ENCODE peak calls at places on chromosome 2, in five cellular contexts. R is A549, U is cardiac muscle cell, Z is iPS DF 6.9, P is heart left ventricle. Y is an unnamed sample. For H3K9me3, the result is how much of the 10 kb centered on the place peaks cover.

GRCh38 chr2:46390901-46391395 is 88.4 kb upstream of the TMEM247 start:
- DNase-seq in Z (no peak), P (no peak), R (no peak), U (no peak), Y (no peak)

GRCh38 chr2:26033270-26033768 is 565 bp upstream of the RAB10 start:
- DNase-seq in U (peak), P (no peak), R (peak), Z (peak), Y (no peak)

GRCh38 chr2:206435738-206436137 is 7.6 kb upstream of the ADAM23 start:
- DNase-seq in U (no peak), P (no peak), Z (no peak), R (no peak), Y (no peak)

GRCh38 chr2:156411835-156412234 is 24.3 kb upstream of the GPD2 start:
- DNase-seq in P (no peak), U (no peak), Z (no peak), R (no peak), Y (no peak)

GRCh38 chr2:177771191-177771590 is 301.4 kb downstream of the PDE11A start:
- DNase-seq in P (no peak), Z (no peak), R (no peak), U (no peak), Y (no peak)

GRCh38 chr2:208134928-208135586 is 5.4 kb upstream of the CRYGC start:
- DNase-seq in R (no peak), P (no peak), Z (no peak), U (no peak), Y (no peak)

GRCh38 chr2:197464180-197464579 is 10.8 kb downstream of the COQ10B start:
- DNase-seq in R (no peak), Z (no peak), P (no peak), U (no peak), Y (no peak)

GRCh38 chr2:235670974-235671787 is 177.3 kb downstream of the AGAP1 start:
- DNase-seq in P (no peak), R (no peak), Z (no peak), U (no peak), Y (no peak)

GRCh38 chr2:12715878-12716249 is 872 bp upstream of the TRIB2 start:
- DNase-seq in R (peak), U (peak), Z (no peak), P (peak), Y (peak)

GRCh38 chr2:105929506-105929905 is 184.8 kb downstream of the NCK2 start:
- DNase-seq in Z (no peak), U (no peak), R (no peak), P (no peak), Y (no peak)

GRCh38 chr2:124318913-124319312 is 293.8 kb downstream of the CNTNAP5 start:
- DNase-seq in U (no peak), Z (no peak), P (no peak), R (no peak), Y (no peak)

GRCh38 chr2:205708231-205708631 is 25.9 kb downstream of the NRP2 start:
- DNase-seq in R (no peak), U (peak), Z (no peak), P (peak), Y (no peak)

GRCh38 chr2:210561482-210561881 is 5.1 kb downstream of the CPS1 start:
- DNase-seq in P (no peak), Z (no peak), R (no peak), U (no peak), Y (no peak)

GRCh38 chr2:1642066-1642861 is 102.1 kb downstream of the PXDN start:
- DNase-seq in R (no peak), U (no peak), Z (no peak), P (no peak), Y (no peak)

GRCh38 chr2:53437371-53437770 is 330.2 kb upstream of the CHAC2 start:
- DNase-seq in U (no peak), P (no peak), R (no peak), Z (no peak), Y (no peak)

GRCh38 chr2:134670955-134671354 is 47.8 kb downstream of the TMEM163 start:
- DNase-seq in U (peak), R (no peak), Z (no peak), P (peak), Y (no peak)

GRCh38 chr2:205546417-205546816 is 135.9 kb upstream of the NRP2 start:
- DNase-seq in U (peak), Z (no peak), R (no peak), P (no peak), Y (no peak)

GRCh38 chr2:6723865-6724571 is 141.7 kb downstream of the CMPK2 start:
- DNase-seq in U (no peak), Z (no peak), P (no peak), R (no peak), Y (no peak)

GRCh38 chr2:233346930-233347329 is 7.4 kb upstream of the DGKD start:
- DNase-seq in P (no peak), R (no peak), Z (no peak), U (no peak), Y (no peak)

GRCh38 chr2:157182834-157183396 is 74.6 kb upstream of the GALNT5 start:
- DNase-seq in P (no peak), Z (no peak), U (no peak), R (peak), Y (no peak)

GRCh38 chr2:205680067-205680466 is 2.2 kb upstream of the NRP2 start:
- DNase-seq in P (no peak), Z (peak), R (peak), U (peak), Y (peak)

GRCh38 chr2:7999683-8000476 is 682.0 kb upstream of the ID2 start:
- DNase-seq in Z (no peak), R (no peak), P (no peak), U (no peak), Y (no peak)

GRCh38 chr2:112534826-112535225 is 7.4 kb upstream of the POLR1B start:
- DNase-seq in Z (no peak), P (no peak), U (no peak), R (no peak), Y (no peak)

GRCh38 chr2:217204358-217204757 is 344.5 kb upstream of the TNP1 start:
- DNase-seq in R (no peak), P (no peak), Z (no peak), U (no peak), Y (no peak)

GRCh38 chr2:76953733-76954347 is 568.3 kb downstream of the LRRTM4 start:
- DNase-seq in Z (peak), U (peak), P (no peak), R (peak), Y (no peak)

GRCh38 chr2:154694881-154695280 is 3.6 kb upstream of the KCNJ3 start:
- DNase-seq in R (no peak), P (no peak), Z (no peak), U (no peak), Y (no peak)

GRCh38 chr2:207953354-207953753 is 72.0 kb downstream of the PLEKHM3 start:
- DNase-seq in R (no peak), U (no peak), P (no peak), Z (no peak), Y (no peak)

GRCh38 chr2:128803222-128803621 is 484.6 kb upstream of the HS6ST1 start:
- DNase-seq in Z (no peak), P (no peak), R (no peak), U (no peak), Y (no peak)

GRCh38 chr2:117587310-117587709 is 227.2 kb upstream of the DDX18 start:
- DNase-seq in Z (no peak), U (no peak), P (no peak), R (no peak), Y (no peak)

GRCh38 chr2:191565647-191566198 is 112.2 kb upstream of the NABP1 start:
- DNase-seq in P (no peak), Z (no peak), U (no peak), R (no peak), Y (no peak)

GRCh38 chr2:176291335-176291734 is 22.1 kb downstream of the MTX2 start:
- DNase-seq in P (no peak), Z (no peak), R (no peak), U (no peak), Y (no peak)

GRCh38 chr2:170466632-170467031 is 248.5 kb upstream of the SP5 start:
- DNase-seq in R (no peak), U (no peak), Z (no peak), P (no peak), Y (no peak)

GRCh38 chr2:203892207-203892606 is 24.6 kb downstream of the CTLA4 start:
- DNase-seq in U (no peak), P (no peak), R (no peak), Z (no peak), Y (no peak)

GRCh38 chr2:164620873-164621760 is at the start of gene GRB14:
- DNase-seq in R (peak), P (peak), Z (no peak), U (peak), Y (no peak)

GRCh38 chr2:177272765-177273164 is 8.2 kb upstream of the NFE2L2 start:
- DNase-seq in Z (no peak), R (no peak), U (no peak), P (no peak), Y (no peak)

GRCh38 chr2:1455466-1455865 is 42.2 kb downstream of the TPO start:
- DNase-seq in P (no peak), Z (no peak), R (no peak), U (no peak), Y (no peak)

GRCh38 chr2:109405833-109406232 is 207.9 kb downstream of the SEPTIN10 start:
- DNase-seq in Z (no peak), U (no peak), P (no peak), R (no peak), Y (no peak)

GRCh38 chr2:166373951-166374350 is 1.8 kb downstream of the SCN9A start:
- DNase-seq in Z (no peak), U (peak), R (peak), P (no peak), Y (no peak)

GRCh38 chr2:230537531-230537976 is 121.6 kb downstream of the SP100 start:
- DNase-seq in P (no peak), U (no peak), Z (no peak), R (no peak), Y (no peak)

DNA sequence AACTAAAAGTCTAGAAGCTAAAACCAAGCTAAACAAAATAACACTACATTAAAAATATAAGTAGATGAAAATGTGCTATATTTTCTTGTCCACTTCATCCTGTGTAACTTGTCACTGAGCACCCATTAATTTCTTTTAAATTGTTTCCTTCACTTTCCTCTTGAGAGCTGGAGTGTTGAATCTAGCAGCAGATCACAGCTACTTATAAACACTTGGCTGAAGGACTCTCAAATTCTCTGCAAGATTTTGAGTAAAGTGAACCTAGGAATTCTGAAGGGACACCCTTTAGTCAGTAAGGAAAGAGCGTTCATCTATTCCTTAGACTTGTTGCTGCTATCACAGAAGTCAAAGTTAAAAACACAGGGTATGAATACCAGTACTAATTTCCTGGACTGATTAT is 1163.9 kb downstream of the DPP10 start:
- DNase-seq in P (no peak), U (peak), R (no peak), Z (no peak), Y (no peak)
- H3K9me3 ChIP-seq in P (under half), U (under half), R (under half), Z (under half), Y (under half)

DNA sequence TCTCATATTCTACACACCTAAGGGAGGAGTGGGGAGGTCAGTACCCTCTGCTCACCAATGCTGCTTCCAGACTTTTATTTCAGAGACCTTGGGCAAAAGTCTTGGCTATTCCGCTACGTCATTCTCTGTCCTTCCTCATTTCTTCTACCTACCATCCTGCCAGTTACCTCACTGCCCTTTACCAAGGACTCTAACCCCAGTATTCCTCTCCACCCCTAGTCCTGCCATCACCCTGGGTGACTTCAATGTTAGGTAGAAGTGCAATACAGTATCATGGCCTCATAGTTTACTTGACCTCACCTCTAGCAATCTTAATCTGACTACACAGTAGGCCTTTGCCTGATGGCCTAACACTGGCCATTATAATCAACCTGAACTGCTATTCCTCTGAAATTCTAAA is 27.8 kb downstream of the RTN4 start:
- DNase-seq in U (no peak), P (no peak), R (no peak), Z (no peak), Y (no peak)
- H3K9me3 ChIP-seq in U (under half), P (under half), R (under half), Z (under half), Y (under half)

DNA sequence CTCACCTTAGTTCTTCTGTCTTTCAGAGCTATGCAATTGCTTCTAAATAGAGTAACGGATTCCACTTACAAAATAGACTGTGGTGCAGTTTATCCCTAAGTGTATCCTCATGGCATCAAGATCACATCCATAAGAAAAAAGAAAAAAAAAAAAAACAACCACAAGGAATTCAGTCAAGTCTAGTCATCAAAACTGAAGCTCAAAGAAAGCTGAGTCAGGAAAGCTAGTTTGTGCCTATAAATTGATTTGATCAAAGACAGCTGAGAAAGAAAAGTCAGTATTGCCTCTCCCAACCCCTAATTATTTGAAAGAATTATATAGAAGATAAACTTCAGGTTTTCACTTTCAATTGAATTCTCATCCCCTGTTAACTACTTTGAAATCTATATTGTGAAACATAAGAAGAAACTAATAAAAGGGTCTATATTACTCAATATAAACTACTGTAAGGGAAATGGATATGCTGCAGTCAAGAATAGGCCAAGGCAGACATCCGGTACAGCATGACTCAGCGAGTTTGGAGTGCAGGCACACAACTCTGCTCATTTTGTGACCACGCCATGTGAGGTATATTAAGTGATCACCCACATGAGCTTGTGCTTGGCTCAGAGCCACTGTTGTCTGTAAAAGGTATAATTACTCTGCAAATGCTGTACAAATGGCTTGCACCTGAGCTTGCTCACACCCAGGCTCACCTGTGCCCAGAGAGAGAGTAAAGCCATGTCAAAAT is 568.1 kb upstream of the CRIM1 start:
- DNase-seq in R (peak), Z (no peak), U (no peak), P (no peak), Y (no peak)
- H3K9me3 ChIP-seq in R (under half), Z (under half), U (under half), P (under half), Y (under half)

GRCh38 chr2:127122351-127123027 is 15.5 kb upstream of the BIN1 start:
- DNase-seq in P (no peak), Z (no peak), R (no peak), U (no peak), Y (no peak)
- H3K9me3 ChIP-seq in P (under half), Z (under half), R (under half), U (under half), Y (under half)

DNA sequence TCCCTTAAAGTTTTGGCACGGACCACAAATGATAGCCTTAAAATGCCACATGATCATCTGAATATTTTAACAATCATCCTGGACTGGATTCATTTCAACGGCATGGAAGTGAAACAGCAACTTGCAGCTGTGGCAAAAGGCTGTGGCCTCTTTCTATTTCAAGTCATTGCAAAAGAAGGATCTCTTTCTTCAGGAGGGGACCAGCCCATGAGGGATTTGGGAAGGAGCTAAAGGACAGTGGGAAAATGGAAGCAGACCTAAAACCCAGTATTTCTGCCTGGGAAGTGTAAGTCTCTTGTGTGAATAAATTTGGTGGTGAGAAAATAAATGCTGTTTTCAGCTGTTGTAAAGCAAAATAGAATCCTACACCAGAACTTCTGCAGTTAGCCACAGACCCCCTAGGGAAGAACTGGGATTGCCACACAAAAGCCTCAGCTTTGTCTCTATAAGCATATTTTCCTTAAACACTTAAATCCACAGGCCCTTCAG is 107.3 kb upstream of the ZFP36L2 start:
- DNase-seq in U (no peak), P (peak), R (no peak), Z (no peak), Y (no peak)
- H3K9me3 ChIP-seq in U (under half), P (under half), R (under half), Z (under half), Y (under half)

DNA sequence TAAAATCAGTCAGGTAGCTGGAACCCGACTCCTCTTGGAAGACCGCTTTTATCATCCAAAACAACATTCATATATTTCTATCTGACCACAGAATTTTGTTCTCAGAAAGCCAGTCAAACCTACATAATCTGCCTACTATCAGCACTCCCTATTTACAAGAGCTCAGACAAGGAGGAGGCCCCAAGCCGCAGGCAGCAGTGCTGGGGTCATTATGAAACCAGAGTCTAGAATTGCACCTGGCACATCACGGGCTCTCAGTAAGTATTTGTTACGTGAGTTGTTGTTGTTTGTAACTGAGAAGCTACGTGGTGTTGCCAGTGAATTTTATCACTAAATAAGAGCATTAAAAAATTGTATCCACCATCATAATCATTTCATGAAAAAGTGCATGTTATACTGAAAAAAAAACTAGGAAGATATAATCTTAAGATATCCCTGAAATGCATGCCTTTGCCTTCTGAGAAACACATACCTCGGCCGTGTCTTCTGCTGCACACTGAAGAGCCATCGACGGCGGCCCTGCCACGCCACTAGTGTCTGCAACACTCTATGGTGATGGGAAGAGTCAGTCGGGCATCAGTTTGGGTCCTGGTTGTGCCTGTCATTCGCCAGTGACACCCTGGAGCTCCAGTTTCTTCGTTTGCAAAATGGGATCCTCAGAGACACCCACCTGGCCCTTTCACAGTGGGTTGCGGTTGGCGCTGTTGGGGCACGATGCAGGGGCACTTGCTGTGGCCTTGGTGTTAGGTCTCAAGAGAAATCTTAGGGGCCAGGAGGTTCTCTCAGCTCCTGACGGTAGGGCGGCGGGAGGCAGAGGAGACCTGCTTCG is 505.9 kb downstream of the EIPR1 start:
- DNase-seq in P (no peak), U (no peak), Z (no peak), R (no peak), Y (no peak)
- H3K9me3 ChIP-seq in P (under half), U (under half), Z (under half), R (under half), Y (under half)

GRCh38 chr2:228731517-228731916 is 539.6 kb downstream of the PID1 start:
- DNase-seq in U (no peak), Z (no peak), R (no peak), P (no peak), Y (no peak)

GRCh38 chr2:228735697-228736096 is 535.4 kb downstream of the PID1 start:
- DNase-seq in U (no peak), R (no peak), Z (no peak), P (no peak), Y (no peak)
- H3K9me3 ChIP-seq in U (under half), R (under half), Z (under half), P (under half), Y (under half)

DNA sequence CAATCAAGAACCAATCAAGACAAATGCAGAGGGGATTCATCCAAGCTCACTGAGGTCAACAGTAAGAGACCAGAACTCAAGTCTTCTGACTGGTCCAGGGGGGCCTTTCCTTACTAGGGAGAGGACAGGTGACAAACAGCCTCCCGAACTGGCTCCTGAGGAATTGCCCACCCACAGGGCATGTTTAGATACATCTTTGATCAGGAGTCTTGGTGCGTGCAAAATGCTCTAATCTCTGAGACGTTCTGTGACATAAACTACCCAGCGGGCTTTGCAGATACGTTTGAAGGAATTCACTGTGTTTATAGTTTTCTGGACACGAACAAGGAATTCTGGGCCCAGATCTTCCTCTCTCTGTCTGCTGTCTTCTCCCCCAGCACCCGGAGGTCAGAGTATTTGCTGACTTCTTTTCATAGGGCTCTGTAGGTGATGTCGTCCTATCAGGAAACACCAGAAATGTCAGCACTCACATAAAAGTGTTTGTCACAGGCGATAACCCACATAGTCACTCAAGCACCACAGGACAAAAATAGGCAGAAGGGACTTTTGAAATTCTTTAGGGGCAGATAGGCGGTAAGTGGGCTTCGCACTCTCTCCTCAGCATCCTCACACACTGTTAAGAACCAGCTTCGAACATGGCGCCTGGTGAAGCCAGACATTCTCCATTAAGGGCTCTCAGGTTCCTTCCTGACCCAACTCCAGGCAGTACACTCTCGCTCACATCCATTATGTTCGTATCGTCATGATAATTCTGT is 349.0 kb downstream of the CYRIA start:
- DNase-seq in Z (no peak), U (peak), P (no peak), R (no peak), Y (no peak)
- H3K9me3 ChIP-seq in Z (under half), U (under half), P (under half), R (under half), Y (under half)

Y was measured in T-helper 17 cell.